ENCODE peak calls at places on chromosomes 12 and 14, in seven cellular contexts. One of them, this sample, is unnamed.

GRCh38 chr12:44000309-44000952 is 164.6 kb downstream of the TMEM117 start:
- DNase-seq in fibroblast of pulmonary artery: peak; percentile 67
- DNase-seq in pancreas: no peak
- DNase-seq in bronchial epithelial cell: peak; percentile 78
- DNase-seq in stomach: no peak
- DNase-seq in CD8-positive, alpha-beta T cell: no peak
- DNase-seq in neuronal stem cell: peak; percentile 30
- DNase-seq in this sample: peak; percentile 58

GRCh38 chr14:93042968-93043940 is 72.5 kb downstream of the ITPK1 start:
- DNase-seq in bronchial epithelial cell: peak; percentile 97
- DNase-seq in neuronal stem cell: no peak
- DNase-seq in CD8-positive, alpha-beta T cell: no peak
- DNase-seq in stomach: peak; percentile 93
- DNase-seq in fibroblast of pulmonary artery: peak; percentile 83
- DNase-seq in pancreas: peak; percentile 89
- DNase-seq in this sample: no peak

GRCh38 chr12:1832801-1833595 is 12.6 kb downstream of the LRTM2 start:
- DNase-seq in CD8-positive, alpha-beta T cell: no peak
- DNase-seq in neuronal stem cell: no peak
- DNase-seq in fibroblast of pulmonary artery: no peak
- DNase-seq in stomach: no peak
- DNase-seq in bronchial epithelial cell: no peak
- DNase-seq in pancreas: peak; percentile 16
- DNase-seq in this sample: no peak

GRCh38 chr14:72876710-72877063 is 17.2 kb downstream of the DPF3 start:
- DNase-seq in bronchial epithelial cell: no peak
- DNase-seq in pancreas: no peak
- DNase-seq in fibroblast of pulmonary artery: no peak
- DNase-seq in stomach: no peak
- DNase-seq in CD8-positive, alpha-beta T cell: no peak
- DNase-seq in neuronal stem cell: no peak
- DNase-seq in this sample: no peak

GRCh38 chr14:55274144-55274543 is 2.9 kb downstream of the FBXO34 start:
- DNase-seq in pancreas: no peak
- DNase-seq in fibroblast of pulmonary artery: no peak
- DNase-seq in neuronal stem cell: no peak
- DNase-seq in bronchial epithelial cell: peak; percentile 33
- DNase-seq in stomach: no peak
- DNase-seq in CD8-positive, alpha-beta T cell: no peak
- DNase-seq in this sample: no peak

GRCh38 chr12:6494351-6494743 is 445 bp downstream of the NCAPD2 start:
- DNase-seq in neuronal stem cell: no peak
- DNase-seq in stomach: no peak
- DNase-seq in CD8-positive, alpha-beta T cell: no peak
- DNase-seq in bronchial epithelial cell: no peak
- DNase-seq in pancreas: no peak
- DNase-seq in fibroblast of pulmonary artery: no peak
- DNase-seq in this sample: no peak

GRCh38 chr12:89073027-89073398 is 279.3 kb downstream of the DUSP6 start:
- DNase-seq in neuronal stem cell: no peak
- DNase-seq in fibroblast of pulmonary artery: peak; percentile 53
- DNase-seq in CD8-positive, alpha-beta T cell: no peak
- DNase-seq in pancreas: no peak
- DNase-seq in stomach: no peak
- DNase-seq in bronchial epithelial cell: peak; percentile 87
- DNase-seq in this sample: peak; percentile 27

GRCh38 chr12:66751432-66752113 is 72.7 kb upstream of the GRIP1 start:
- DNase-seq in neuronal stem cell: no peak
- DNase-seq in stomach: no peak
- DNase-seq in bronchial epithelial cell: peak; percentile 54
- DNase-seq in pancreas: no peak
- DNase-seq in fibroblast of pulmonary artery: no peak
- DNase-seq in CD8-positive, alpha-beta T cell: no peak
- DNase-seq in this sample: no peak

GRCh38 chr12:120142231-120142877 is 25.8 kb upstream of the RAB35 start:
- DNase-seq in pancreas: no peak
- DNase-seq in CD8-positive, alpha-beta T cell: no peak
- DNase-seq in bronchial epithelial cell: no peak
- DNase-seq in neuronal stem cell: no peak
- DNase-seq in stomach: peak; percentile 31
- DNase-seq in fibroblast of pulmonary artery: peak; percentile 44
- DNase-seq in this sample: no peak

GRCh38 chr12:5511644-5512584 is 80.0 kb downstream of the NTF3 start:
- DNase-seq in pancreas: no peak
- DNase-seq in fibroblast of pulmonary artery: peak; percentile 24
- DNase-seq in bronchial epithelial cell: no peak
- DNase-seq in stomach: no peak
- DNase-seq in neuronal stem cell: no peak
- DNase-seq in CD8-positive, alpha-beta T cell: no peak
- DNase-seq in this sample: peak; percentile 56

GRCh38 chr12:78568326-78569020 is 296.1 kb upstream of the SYT1 start:
- DNase-seq in CD8-positive, alpha-beta T cell: no peak
- DNase-seq in pancreas: no peak
- DNase-seq in neuronal stem cell: peak; percentile 38
- DNase-seq in stomach: no peak
- DNase-seq in fibroblast of pulmonary artery: no peak
- DNase-seq in bronchial epithelial cell: no peak
- DNase-seq in this sample: no peak

GRCh38 chr12:57874166-57875108 is 27.9 kb upstream of the CTDSP2 start:
- DNase-seq in neuronal stem cell: no peak
- DNase-seq in CD8-positive, alpha-beta T cell: no peak
- DNase-seq in bronchial epithelial cell: no peak
- DNase-seq in pancreas: no peak
- DNase-seq in fibroblast of pulmonary artery: no peak
- DNase-seq in stomach: no peak
- DNase-seq in this sample: no peak
- H3K4me3 ChIP-seq in neuronal stem cell: no peak overlapping the region
- H3K4me3 ChIP-seq in CD8-positive, alpha-beta T cell: no peak overlapping the region
- H3K4me3 ChIP-seq in bronchial epithelial cell: no peak overlapping the region
- H3K4me3 ChIP-seq in pancreas: no peak overlapping the region
- H3K4me3 ChIP-seq in fibroblast of pulmonary artery: no peak overlapping the region
- H3K4me3 ChIP-seq in stomach: no peak overlapping the region
- H3K4me3 ChIP-seq in this sample: no peak overlapping the region

DNA sequence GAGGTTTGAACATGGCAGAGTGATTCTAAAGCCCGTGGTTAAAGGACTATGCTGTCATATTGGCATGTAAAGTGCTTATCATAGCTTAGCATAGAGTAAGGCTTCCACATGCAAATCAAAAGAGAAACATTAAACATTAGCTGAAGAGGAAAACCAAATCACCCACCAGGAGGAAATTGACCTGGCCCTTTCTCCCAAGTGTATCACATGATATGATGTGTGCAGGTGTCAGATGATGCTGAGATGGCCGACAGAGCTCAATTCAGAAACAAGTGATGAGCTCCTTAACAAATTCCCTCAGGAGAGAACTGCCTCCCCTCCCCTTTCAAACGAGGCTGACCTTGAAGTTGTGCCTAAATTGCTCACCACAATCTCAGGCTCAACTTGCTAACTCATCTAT is 217.1 kb upstream of the BTG1 start:
- DNase-seq in neuronal stem cell: no peak
- DNase-seq in stomach: no peak
- DNase-seq in CD8-positive, alpha-beta T cell: no peak
- DNase-seq in fibroblast of pulmonary artery: no peak
- DNase-seq in bronchial epithelial cell: no peak
- DNase-seq in pancreas: no peak
- DNase-seq in this sample: no peak
- H3K4me3 ChIP-seq in neuronal stem cell: no peak overlapping the region
- H3K4me3 ChIP-seq in stomach: peak overlapping the region; percentile 17
- H3K4me3 ChIP-seq in CD8-positive, alpha-beta T cell: peak overlapping the region; percentile 27
- H3K4me3 ChIP-seq in fibroblast of pulmonary artery: no peak overlapping the region
- H3K4me3 ChIP-seq in bronchial epithelial cell: no peak overlapping the region
- H3K4me3 ChIP-seq in pancreas: no peak overlapping the region
- H3K4me3 ChIP-seq in this sample: no peak overlapping the region

DNA sequence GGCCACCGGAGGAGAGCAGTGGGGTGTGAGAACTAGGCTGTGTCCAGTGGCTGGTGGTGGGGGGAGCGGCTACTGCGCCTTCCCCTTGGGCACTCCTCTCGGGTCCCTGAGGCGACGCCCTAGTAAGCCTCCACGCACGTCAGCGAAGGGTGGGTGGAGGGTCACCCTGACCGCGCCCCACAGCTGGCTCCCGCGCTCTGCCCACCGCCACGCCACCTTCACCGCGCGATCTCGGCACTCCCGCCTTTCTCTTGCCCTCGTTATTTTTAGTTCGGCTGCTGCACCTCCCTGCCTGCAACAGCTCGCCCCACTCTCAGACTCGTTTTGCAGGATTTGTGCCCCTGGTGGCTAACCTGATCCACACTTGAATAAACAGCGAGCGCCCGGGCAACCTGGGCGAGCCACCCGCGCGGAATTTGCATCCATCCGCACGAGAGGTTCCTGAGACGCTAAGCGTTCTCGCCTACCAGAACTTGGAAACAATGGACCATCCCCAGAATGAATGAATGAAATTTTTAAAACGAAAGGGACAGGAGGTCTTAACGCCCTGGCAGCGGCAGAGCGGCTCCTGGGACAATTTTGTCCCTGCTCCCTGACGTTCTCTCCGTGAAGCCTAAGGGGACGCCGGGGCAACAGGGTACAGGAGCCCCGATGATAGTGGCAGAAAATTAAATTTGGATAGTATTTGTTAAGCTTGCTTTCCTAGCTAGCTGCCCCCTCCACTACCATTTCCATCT is 7.0 kb upstream of the BMP4 start:
- DNase-seq in bronchial epithelial cell: peak; percentile 45
- DNase-seq in CD8-positive, alpha-beta T cell: no peak
- DNase-seq in neuronal stem cell: no peak
- DNase-seq in pancreas: peak; percentile 71
- DNase-seq in fibroblast of pulmonary artery: peak; percentile 32
- DNase-seq in stomach: peak; percentile 70
- DNase-seq in this sample: peak; percentile 65
- H3K4me3 ChIP-seq in bronchial epithelial cell: peak overlapping the region; percentile 24
- H3K4me3 ChIP-seq in CD8-positive, alpha-beta T cell: no peak overlapping the region
- H3K4me3 ChIP-seq in neuronal stem cell: peak overlapping the region; percentile 74
- H3K4me3 ChIP-seq in pancreas: no peak overlapping the region
- H3K4me3 ChIP-seq in fibroblast of pulmonary artery: peak overlapping the region; percentile 13
- H3K4me3 ChIP-seq in stomach: peak overlapping the region; percentile 51
- H3K4me3 ChIP-seq in this sample: peak overlapping the region; percentile 24

DNA sequence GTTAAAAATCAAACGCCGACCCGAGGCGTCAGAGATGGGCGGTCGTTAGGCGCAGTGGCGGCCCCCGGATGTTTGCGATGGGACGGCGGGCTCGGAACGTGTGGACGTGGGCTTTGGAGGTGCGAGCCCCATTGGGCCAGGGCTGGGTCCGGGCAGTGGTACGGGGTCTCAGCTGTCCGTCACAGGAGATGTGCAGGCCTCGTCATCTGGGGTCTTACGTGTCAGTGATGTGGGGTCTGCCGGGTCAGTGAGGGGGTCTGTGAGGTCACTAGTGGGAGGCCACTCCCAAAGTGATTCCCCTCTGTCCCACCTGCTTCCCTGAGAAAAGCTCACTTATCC is 21.6 kb upstream of the CHFR start:
- DNase-seq in pancreas: peak; percentile 66
- DNase-seq in bronchial epithelial cell: no peak
- DNase-seq in fibroblast of pulmonary artery: no peak
- DNase-seq in stomach: no peak
- DNase-seq in neuronal stem cell: no peak
- DNase-seq in CD8-positive, alpha-beta T cell: no peak
- DNase-seq in this sample: no peak
- H3K4me3 ChIP-seq in pancreas: peak overlapping the region; percentile 46
- H3K4me3 ChIP-seq in bronchial epithelial cell: peak overlapping the region; percentile 66
- H3K4me3 ChIP-seq in fibroblast of pulmonary artery: peak overlapping the region; percentile 76
- H3K4me3 ChIP-seq in stomach: peak overlapping the region; percentile 65
- H3K4me3 ChIP-seq in neuronal stem cell: peak overlapping the region; percentile 84
- H3K4me3 ChIP-seq in CD8-positive, alpha-beta T cell: peak overlapping the region; percentile 77
- H3K4me3 ChIP-seq in this sample: peak overlapping the region; percentile 69

GRCh38 chr14:71765505-71765904 is 166.7 kb upstream of the RGS6 start:
- DNase-seq in stomach: no peak
- DNase-seq in pancreas: no peak
- DNase-seq in neuronal stem cell: no peak
- DNase-seq in fibroblast of pulmonary artery: no peak
- DNase-seq in bronchial epithelial cell: no peak
- DNase-seq in CD8-positive, alpha-beta T cell: no peak
- DNase-seq in this sample: no peak
- H3K4me3 ChIP-seq in stomach: no peak overlapping the region
- H3K4me3 ChIP-seq in pancreas: no peak overlapping the region
- H3K4me3 ChIP-seq in neuronal stem cell: no peak overlapping the region
- H3K4me3 ChIP-seq in fibroblast of pulmonary artery: no peak overlapping the region
- H3K4me3 ChIP-seq in bronchial epithelial cell: no peak overlapping the region
- H3K4me3 ChIP-seq in CD8-positive, alpha-beta T cell: no peak overlapping the region
- H3K4me3 ChIP-seq in this sample: no peak overlapping the region

GRCh38 chr12:103838254-103838914 is 2.6 kb downstream of the NT5DC3 start:
- DNase-seq in pancreas: no peak
- DNase-seq in fibroblast of pulmonary artery: no peak
- DNase-seq in CD8-positive, alpha-beta T cell: no peak
- DNase-seq in bronchial epithelial cell: no peak
- DNase-seq in neuronal stem cell: no peak
- DNase-seq in stomach: no peak
- DNase-seq in this sample: no peak
- H3K4me3 ChIP-seq in pancreas: no peak overlapping the region
- H3K4me3 ChIP-seq in fibroblast of pulmonary artery: no peak overlapping the region
- H3K4me3 ChIP-seq in CD8-positive, alpha-beta T cell: no peak overlapping the region
- H3K4me3 ChIP-seq in bronchial epithelial cell: no peak overlapping the region
- H3K4me3 ChIP-seq in neuronal stem cell: no peak overlapping the region
- H3K4me3 ChIP-seq in stomach: no peak overlapping the region
- H3K4me3 ChIP-seq in this sample: no peak overlapping the region

DNA sequence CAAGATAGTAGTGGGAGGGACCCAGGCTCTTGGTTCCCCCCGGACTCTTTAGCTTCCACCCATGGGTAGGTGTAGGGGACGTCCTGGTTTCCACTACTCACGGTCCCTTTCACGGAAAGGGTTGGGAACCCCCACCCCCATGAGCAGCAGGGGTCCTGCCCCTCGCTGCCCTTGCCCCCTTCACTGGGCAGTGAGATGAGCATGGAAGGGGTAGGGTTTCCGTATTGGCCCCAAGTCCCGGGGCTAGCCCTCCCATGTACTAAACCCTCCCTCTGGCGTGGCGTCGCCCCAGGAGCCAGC is 12.7 kb downstream of the AGAP2 start:
- DNase-seq in neuronal stem cell: no peak
- DNase-seq in stomach: no peak
- DNase-seq in pancreas: no peak
- DNase-seq in fibroblast of pulmonary artery: no peak
- DNase-seq in bronchial epithelial cell: no peak
- DNase-seq in CD8-positive, alpha-beta T cell: no peak
- DNase-seq in this sample: no peak
- H3K4me3 ChIP-seq in neuronal stem cell: peak overlapping the region; percentile 36
- H3K4me3 ChIP-seq in stomach: peak overlapping the region; percentile 60
- H3K4me3 ChIP-seq in pancreas: peak overlapping the region; percentile 63
- H3K4me3 ChIP-seq in fibroblast of pulmonary artery: peak overlapping the region; percentile 83
- H3K4me3 ChIP-seq in bronchial epithelial cell: peak overlapping the region; percentile 92
- H3K4me3 ChIP-seq in CD8-positive, alpha-beta T cell: no peak overlapping the region
- H3K4me3 ChIP-seq in this sample: peak overlapping the region; percentile 20

GRCh38 chr14:30706704-30707103 is 84.6 kb downstream of the SCFD1 start:
- DNase-seq in fibroblast of pulmonary artery: no peak
- DNase-seq in stomach: no peak
- DNase-seq in pancreas: no peak
- DNase-seq in neuronal stem cell: no peak
- DNase-seq in CD8-positive, alpha-beta T cell: no peak
- DNase-seq in bronchial epithelial cell: no peak
- DNase-seq in this sample: no peak
- H3K4me3 ChIP-seq in fibroblast of pulmonary artery: no peak overlapping the region
- H3K4me3 ChIP-seq in stomach: no peak overlapping the region
- H3K4me3 ChIP-seq in pancreas: no peak overlapping the region
- H3K4me3 ChIP-seq in neuronal stem cell: no peak overlapping the region
- H3K4me3 ChIP-seq in CD8-positive, alpha-beta T cell: no peak overlapping the region
- H3K4me3 ChIP-seq in bronchial epithelial cell: no peak overlapping the region
- H3K4me3 ChIP-seq in this sample: no peak overlapping the region

GRCh38 chr12:47207829-47208248 is 128.1 kb upstream of the AMIGO2 start:
- DNase-seq in stomach: no peak
- DNase-seq in pancreas: no peak
- DNase-seq in CD8-positive, alpha-beta T cell: no peak
- DNase-seq in fibroblast of pulmonary artery: no peak
- DNase-seq in bronchial epithelial cell: no peak
- DNase-seq in neuronal stem cell: no peak
- DNase-seq in this sample: no peak
- H3K4me3 ChIP-seq in stomach: no peak overlapping the region
- H3K4me3 ChIP-seq in pancreas: no peak overlapping the region
- H3K4me3 ChIP-seq in CD8-positive, alpha-beta T cell: peak overlapping the region; percentile 33
- H3K4me3 ChIP-seq in fibroblast of pulmonary artery: no peak overlapping the region
- H3K4me3 ChIP-seq in bronchial epithelial cell: no peak overlapping the region
- H3K4me3 ChIP-seq in neuronal stem cell: no peak overlapping the region
- H3K4me3 ChIP-seq in this sample: no peak overlapping the region